ENCODE peak calls at places on chromosomes 12 and 14, in five cellular contexts. E is NCI-H2081, H is GM12865, X is hypothalamus, P is NCI-H774. T is an unnamed sample.

GRCh38 chr14:33568935-33569579 is 381.8 kb downstream of the EGLN3 start:
- DNase-seq in E (no peak), H (no peak), X (no peak), P (no peak), T (no peak)

GRCh38 chr14:94659953-94660946 is 48.1 kb downstream of the SERPINA3 start:
- DNase-seq in E (no peak), H (no peak), X (no peak), P (no peak), T (no peak)

GRCh38 chr14:68820119-68820518 is 27.3 kb upstream of the ZFP36L1 start:
- DNase-seq in E (no peak), H (no peak), X (no peak), P (no peak), T (no peak)

GRCh38 chr12:86042062-86042461 is 168.0 kb downstream of the NTS start:
- DNase-seq in E (no peak), H (no peak), X (no peak), P (no peak), T (no peak)

GRCh38 chr14:68865542-68865941 is 72.7 kb upstream of the ZFP36L1 start:
- DNase-seq in E (no peak), H (no peak), X (no peak), P (no peak), T (no peak)

GRCh38 chr12:29066061-29066588 is 83.0 kb upstream of the FAR2 start:
- DNase-seq in E (no peak), H (peak), X (peak), P (no peak), T (no peak)

GRCh38 chr12:27177716-27178115 is 66.4 kb upstream of the STK38L start:
- DNase-seq in E (no peak), H (peak), X (no peak), P (no peak), T (no peak)

GRCh38 chr14:41062826-41063225 is 543.9 kb upstream of the LRFN5 start:
- DNase-seq in E (no peak), H (no peak), X (no peak), P (no peak), T (no peak)

GRCh38 chr14:61749867-61750266 is 12.4 kb upstream of the SNAPC1 start:
- DNase-seq in E (peak), H (peak), X (no peak), P (peak), T (peak)

GRCh38 chr12:51904951-51905471 is 2.3 kb upstream of the ACVRL1 start:
- DNase-seq in E (no peak), H (no peak), X (no peak), P (no peak), T (no peak)

GRCh38 chr12:113474635-113475436 is 3.2 kb upstream of the LHX5 start:
- DNase-seq in E (no peak), H (no peak), X (no peak), P (no peak), T (no peak)

GRCh38 chr14:97185186-97185585 is 388.0 kb downstream of the VRK1 start:
- DNase-seq in E (no peak), H (peak), X (no peak), P (no peak), T (peak)

GRCh38 chr14:58944226-58944769 is 244.2 kb upstream of the DAAM1 start:
- DNase-seq in E (peak), H (no peak), X (no peak), P (peak), T (peak)